ENCODE peak calls at places on chromosome 1, in eight cellular contexts. One of them, this sample, is unnamed.

GRCh38 chr1:238675241-238675640 is 711.1 kb upstream of the CHRM3 start:
- DNase-seq in endothelial cell: no peak
- DNase-seq in A549: no peak
- DNase-seq in choroid plexus epithelial cell: no peak
- DNase-seq in esophagus squamous epithelium: no peak
- DNase-seq in AG09309: no peak
- DNase-seq in GM12865: no peak
- DNase-seq in foreskin fibroblast: no peak
- DNase-seq in this sample: no peak

GRCh38 chr1:109481646-109482045 is 2.1 kb upstream of the ATXN7L2 start:
- DNase-seq in GM12865: no peak
- DNase-seq in A549: no peak
- DNase-seq in AG09309: no peak
- DNase-seq in foreskin fibroblast: no peak
- DNase-seq in esophagus squamous epithelium: no peak
- DNase-seq in choroid plexus epithelial cell: no peak
- DNase-seq in endothelial cell: no peak
- DNase-seq in this sample: no peak

GRCh38 chr1:42766723-42767509 is at the start of the genes C1orf50 and P3H1:
- DNase-seq in A549: peak; percentile 96
- DNase-seq in foreskin fibroblast: peak; percentile 100
- DNase-seq in AG09309: peak; percentile 97
- DNase-seq in esophagus squamous epithelium: peak; percentile 96
- DNase-seq in choroid plexus epithelial cell: peak; percentile 99
- DNase-seq in endothelial cell: peak; percentile 99
- DNase-seq in GM12865: peak; percentile 99
- DNase-seq in this sample: peak; percentile 98

GRCh38 chr1:66452982-66453381 is 81.0 kb upstream of the SGIP1 start:
- DNase-seq in A549: no peak
- DNase-seq in GM12865: no peak
- DNase-seq in endothelial cell: no peak
- DNase-seq in foreskin fibroblast: no peak
- DNase-seq in choroid plexus epithelial cell: no peak
- DNase-seq in esophagus squamous epithelium: no peak
- DNase-seq in AG09309: no peak
- DNase-seq in this sample: no peak

GRCh38 chr1:46288485-46289133 is 14.8 kb downstream of the LRRC41 start:
- DNase-seq in GM12865: no peak
- DNase-seq in esophagus squamous epithelium: no peak
- DNase-seq in endothelial cell: no peak
- DNase-seq in foreskin fibroblast: peak; percentile 74
- DNase-seq in choroid plexus epithelial cell: peak; percentile 69
- DNase-seq in A549: no peak
- DNase-seq in AG09309: no peak
- DNase-seq in this sample: no peak

GRCh38 chr1:241605146-241605805 is 34.9 kb downstream of the CHML start:
- DNase-seq in endothelial cell: no peak
- DNase-seq in foreskin fibroblast: no peak
- DNase-seq in AG09309: no peak
- DNase-seq in GM12865: no peak
- DNase-seq in A549: peak; percentile 79
- DNase-seq in choroid plexus epithelial cell: peak; percentile 57
- DNase-seq in esophagus squamous epithelium: no peak
- DNase-seq in this sample: no peak

GRCh38 chr1:200302192-200302892 is 107.5 kb downstream of the ZNF281 start:
- DNase-seq in A549: peak; percentile 33
- DNase-seq in choroid plexus epithelial cell: peak; percentile 48
- DNase-seq in AG09309: no peak
- DNase-seq in GM12865: peak; percentile 65
- DNase-seq in endothelial cell: peak; percentile 30
- DNase-seq in foreskin fibroblast: peak; percentile 65
- DNase-seq in esophagus squamous epithelium: no peak
- DNase-seq in this sample: peak; percentile 68

GRCh38 chr1:19656134-19656779 is 8.4 kb upstream of the HTR6 start:
- DNase-seq in foreskin fibroblast: no peak
- DNase-seq in GM12865: no peak
- DNase-seq in AG09309: no peak
- DNase-seq in A549: no peak
- DNase-seq in esophagus squamous epithelium: no peak
- DNase-seq in choroid plexus epithelial cell: no peak
- DNase-seq in endothelial cell: no peak
- DNase-seq in this sample: no peak

GRCh38 chr1:198246331-198246730 is 89.5 kb downstream of the NEK7 start:
- DNase-seq in AG09309: no peak
- DNase-seq in foreskin fibroblast: no peak
- DNase-seq in GM12865: no peak
- DNase-seq in endothelial cell: no peak
- DNase-seq in A549: no peak
- DNase-seq in esophagus squamous epithelium: no peak
- DNase-seq in choroid plexus epithelial cell: no peak
- DNase-seq in this sample: no peak

GRCh38 chr1:31736675-31737074 is 27.5 kb downstream of the ADGRB2 start:
- DNase-seq in foreskin fibroblast: no peak
- DNase-seq in GM12865: no peak
- DNase-seq in esophagus squamous epithelium: no peak
- DNase-seq in endothelial cell: no peak
- DNase-seq in choroid plexus epithelial cell: no peak
- DNase-seq in AG09309: no peak
- DNase-seq in A549: no peak
- DNase-seq in this sample: no peak

GRCh38 chr1:175338447-175339135 is 146.0 kb upstream of the KIAA0040 start:
- DNase-seq in esophagus squamous epithelium: no peak
- DNase-seq in GM12865: peak; percentile 71
- DNase-seq in A549: peak; percentile 26
- DNase-seq in foreskin fibroblast: no peak
- DNase-seq in endothelial cell: peak; percentile 72
- DNase-seq in choroid plexus epithelial cell: no peak
- DNase-seq in AG09309: no peak
- DNase-seq in this sample: peak; percentile 41

GRCh38 chr1:159014851-159015250 is 5.1 kb downstream of the IFI16 start:
- DNase-seq in endothelial cell: no peak
- DNase-seq in A549: no peak
- DNase-seq in foreskin fibroblast: no peak
- DNase-seq in choroid plexus epithelial cell: no peak
- DNase-seq in AG09309: no peak
- DNase-seq in GM12865: no peak
- DNase-seq in esophagus squamous epithelium: no peak
- DNase-seq in this sample: no peak

GRCh38 chr1:55129194-55129728 is 85.9 kb downstream of the USP24 start:
- DNase-seq in foreskin fibroblast: peak; percentile 14
- DNase-seq in GM12865: no peak
- DNase-seq in choroid plexus epithelial cell: peak; percentile 80
- DNase-seq in esophagus squamous epithelium: no peak
- DNase-seq in AG09309: peak; percentile 46
- DNase-seq in endothelial cell: no peak
- DNase-seq in A549: no peak
- DNase-seq in this sample: no peak

GRCh38 chr1:236681184-236681583 is 5.1 kb upstream of the ACTN2 start:
- DNase-seq in esophagus squamous epithelium: no peak
- DNase-seq in foreskin fibroblast: no peak
- DNase-seq in endothelial cell: no peak
- DNase-seq in AG09309: no peak
- DNase-seq in GM12865: no peak
- DNase-seq in choroid plexus epithelial cell: no peak
- DNase-seq in A549: no peak
- DNase-seq in this sample: no peak

GRCh38 chr1:198155253-198155652 is 1.5 kb upstream of the NEK7 start:
- DNase-seq in endothelial cell: no peak
- DNase-seq in choroid plexus epithelial cell: peak; percentile 75
- DNase-seq in A549: peak; percentile 32
- DNase-seq in esophagus squamous epithelium: no peak
- DNase-seq in GM12865: no peak
- DNase-seq in AG09309: peak; percentile 59
- DNase-seq in foreskin fibroblast: peak; percentile 67
- DNase-seq in this sample: no peak

GRCh38 chr1:26405281-26405915 is 5.2 kb upstream of the LIN28A start:
- DNase-seq in A549: no peak
- DNase-seq in endothelial cell: no peak
- DNase-seq in choroid plexus epithelial cell: peak; percentile 62
- DNase-seq in foreskin fibroblast: no peak
- DNase-seq in AG09309: no peak
- DNase-seq in GM12865: no peak
- DNase-seq in esophagus squamous epithelium: no peak
- DNase-seq in this sample: no peak

GRCh38 chr1:30744060-30744756 is 13.4 kb downstream of the LAPTM5 start:
- DNase-seq in choroid plexus epithelial cell: peak; percentile 59
- DNase-seq in endothelial cell: no peak
- DNase-seq in esophagus squamous epithelium: no peak
- DNase-seq in GM12865: peak; percentile 89
- DNase-seq in A549: no peak
- DNase-seq in AG09309: no peak
- DNase-seq in foreskin fibroblast: peak; percentile 63
- DNase-seq in this sample: peak; percentile 60

GRCh38 chr1:203126151-203126865 is 1.2 kb upstream of the ADORA1 start:
- DNase-seq in endothelial cell: no peak
- DNase-seq in AG09309: no peak
- DNase-seq in foreskin fibroblast: peak; percentile 45
- DNase-seq in GM12865: no peak
- DNase-seq in choroid plexus epithelial cell: peak; percentile 48
- DNase-seq in esophagus squamous epithelium: no peak
- DNase-seq in A549: no peak
- DNase-seq in this sample: no peak

GRCh38 chr1:9344426-9345200 is 51.9 kb downstream of the SPSB1 start:
- DNase-seq in esophagus squamous epithelium: no peak
- DNase-seq in foreskin fibroblast: no peak
- DNase-seq in A549: no peak
- DNase-seq in AG09309: no peak
- DNase-seq in GM12865: no peak
- DNase-seq in endothelial cell: no peak
- DNase-seq in choroid plexus epithelial cell: no peak
- DNase-seq in this sample: no peak

GRCh38 chr1:29736582-29737188 is 500.4 kb downstream of the PTPRU start:
- DNase-seq in endothelial cell: peak; percentile 62
- DNase-seq in foreskin fibroblast: peak; percentile 76
- DNase-seq in A549: peak; percentile 24
- DNase-seq in AG09309: peak; percentile 5
- DNase-seq in esophagus squamous epithelium: no peak
- DNase-seq in GM12865: peak; percentile 40
- DNase-seq in choroid plexus epithelial cell: peak; percentile 69
- DNase-seq in this sample: no peak

GRCh38 chr1:221712776-221713431 is 29.0 kb downstream of the DUSP10 start:
- DNase-seq in GM12865: peak; percentile 85
- DNase-seq in AG09309: no peak
- DNase-seq in choroid plexus epithelial cell: no peak
- DNase-seq in A549: no peak
- DNase-seq in foreskin fibroblast: no peak
- DNase-seq in esophagus squamous epithelium: no peak
- DNase-seq in endothelial cell: no peak
- DNase-seq in this sample: peak; percentile 40

GRCh38 chr1:179591592-179592580 is at the start of gene TDRD5:
- DNase-seq in endothelial cell: peak; percentile 33
- DNase-seq in foreskin fibroblast: no peak
- DNase-seq in AG09309: no peak
- DNase-seq in GM12865: no peak
- DNase-seq in esophagus squamous epithelium: no peak
- DNase-seq in choroid plexus epithelial cell: no peak
- DNase-seq in A549: peak; percentile 44
- DNase-seq in this sample: peak; percentile 36

GRCh38 chr1:14983277-14983676 is 170.3 kb upstream of the TMEM51 start:
- DNase-seq in endothelial cell: no peak
- DNase-seq in foreskin fibroblast: no peak
- DNase-seq in GM12865: no peak
- DNase-seq in choroid plexus epithelial cell: no peak
- DNase-seq in AG09309: no peak
- DNase-seq in esophagus squamous epithelium: no peak
- DNase-seq in A549: no peak
- DNase-seq in this sample: no peak
- TF ChIP-seq CTCF in endothelial cell: peak; percentile 31
- TF ChIP-seq CTCF in foreskin fibroblast: no peak
- TF ChIP-seq CTCF in GM12865: peak; percentile 14
- TF ChIP-seq CTCF in choroid plexus epithelial cell: no peak
- TF ChIP-seq CTCF in AG09309: no peak
- TF ChIP-seq CTCF in esophagus squamous epithelium: no peak
- TF ChIP-seq CTCF in A549: no peak
- TF ChIP-seq CTCF in this sample: no peak

GRCh38 chr1:82090104-82090503 is 289.4 kb downstream of the ADGRL2 start:
- DNase-seq in endothelial cell: no peak
- DNase-seq in A549: no peak
- DNase-seq in foreskin fibroblast: peak; percentile 56
- DNase-seq in AG09309: no peak
- DNase-seq in choroid plexus epithelial cell: peak; percentile 50
- DNase-seq in GM12865: no peak
- DNase-seq in esophagus squamous epithelium: no peak
- DNase-seq in this sample: no peak
- TF ChIP-seq CTCF in endothelial cell: peak; percentile 48
- TF ChIP-seq CTCF in A549: peak; percentile 8
- TF ChIP-seq CTCF in foreskin fibroblast: peak; percentile 19
- TF ChIP-seq CTCF in AG09309: peak; percentile 24
- TF ChIP-seq CTCF in choroid plexus epithelial cell: peak; percentile 59
- TF ChIP-seq CTCF in GM12865: peak; percentile 24
- TF ChIP-seq CTCF in esophagus squamous epithelium: no peak
- TF ChIP-seq CTCF in this sample: no peak

DNA sequence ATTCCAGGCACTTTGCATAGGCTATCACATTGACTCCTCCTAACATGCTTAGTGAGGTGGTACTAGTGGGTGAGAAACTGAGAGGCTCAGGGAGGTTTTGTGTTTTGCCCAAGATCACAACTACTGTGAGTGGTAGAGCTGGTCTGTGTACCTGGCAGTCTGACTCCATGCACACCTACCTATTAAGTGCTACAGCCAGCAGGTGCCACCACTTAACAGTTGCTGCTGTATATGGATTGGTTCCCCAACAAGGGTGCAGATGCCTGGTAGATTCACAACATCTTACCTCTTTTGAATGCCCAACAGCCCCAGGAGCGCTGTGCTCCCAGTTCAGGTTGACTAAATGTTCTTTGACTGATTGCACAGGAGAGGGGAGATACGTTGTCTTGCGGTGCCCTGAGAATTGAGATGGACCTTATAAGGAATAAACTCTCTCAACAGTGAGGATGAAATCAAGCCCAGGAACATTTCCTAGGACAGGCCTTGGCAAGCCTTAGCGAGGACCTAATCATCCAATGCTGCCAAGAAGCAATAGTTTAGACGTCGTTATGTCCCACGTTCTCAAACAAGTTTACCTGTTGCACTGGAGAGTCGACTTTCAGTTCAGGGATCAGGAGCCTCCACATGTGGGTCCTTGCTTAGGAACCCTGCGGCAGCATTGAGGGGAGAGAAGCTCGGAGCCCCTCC is 78.9 kb upstream of the F3 start:
- DNase-seq in esophagus squamous epithelium: no peak
- DNase-seq in A549: no peak
- DNase-seq in choroid plexus epithelial cell: no peak
- DNase-seq in GM12865: no peak
- DNase-seq in AG09309: no peak
- DNase-seq in foreskin fibroblast: no peak
- DNase-seq in endothelial cell: no peak
- DNase-seq in this sample: no peak
- TF ChIP-seq CTCF in esophagus squamous epithelium: no peak
- TF ChIP-seq CTCF in A549: no peak
- TF ChIP-seq CTCF in choroid plexus epithelial cell: no peak
- TF ChIP-seq CTCF in GM12865: no peak
- TF ChIP-seq CTCF in AG09309: no peak
- TF ChIP-seq CTCF in foreskin fibroblast: no peak
- TF ChIP-seq CTCF in endothelial cell: no peak
- TF ChIP-seq CTCF in this sample: no peak

DNA sequence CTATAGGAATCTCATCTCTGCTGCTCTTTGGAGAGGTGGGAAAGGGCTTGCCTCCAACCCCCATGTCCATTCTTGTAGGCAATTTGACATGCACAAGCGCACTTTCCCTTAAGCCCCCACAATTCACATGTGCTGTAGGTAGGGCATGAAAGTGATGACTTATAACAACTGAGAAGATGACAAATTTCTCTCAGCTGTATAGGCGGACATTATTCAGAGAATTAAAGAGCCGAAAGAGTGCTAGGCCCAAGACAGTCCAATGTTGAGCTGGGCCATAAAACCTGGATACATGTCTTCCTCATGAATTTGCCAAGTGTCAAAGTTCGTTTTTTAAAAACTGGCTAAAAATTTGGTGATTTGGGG is 106.3 kb upstream of the LYPLAL1 start:
- DNase-seq in endothelial cell: no peak
- DNase-seq in GM12865: no peak
- DNase-seq in A549: no peak
- DNase-seq in choroid plexus epithelial cell: no peak
- DNase-seq in AG09309: no peak
- DNase-seq in foreskin fibroblast: no peak
- DNase-seq in esophagus squamous epithelium: no peak
- DNase-seq in this sample: no peak
- TF ChIP-seq CTCF in endothelial cell: no peak
- TF ChIP-seq CTCF in GM12865: no peak
- TF ChIP-seq CTCF in A549: peak; percentile 7
- TF ChIP-seq CTCF in choroid plexus epithelial cell: no peak
- TF ChIP-seq CTCF in AG09309: no peak
- TF ChIP-seq CTCF in foreskin fibroblast: no peak
- TF ChIP-seq CTCF in esophagus squamous epithelium: no peak
- TF ChIP-seq CTCF in this sample: no peak